ENCODE peak calls at places on chromosomes 11 and 22, in nine cellular contexts. Y, T, J, F, O, C, I, Z and M are unnamed samples.

GRCh38 chr11:132032555-132032954 is 662.1 kb downstream of the NTM start:
- DNase-seq in Y (no peak), T (no peak), J (no peak), F (peak), O (no peak), C (no peak), I (no peak), Z (peak), M (peak)

GRCh38 chr11:74479340-74480123 is 12.2 kb upstream of the KCNE3 start:
- DNase-seq in Y (no peak), T (no peak), J (no peak), F (no peak), O (no peak), C (no peak), I (no peak), Z (no peak), M (no peak)

GRCh38 chr11:126519653-126520573 is 164.4 kb downstream of the ST3GAL4 start:
- DNase-seq in Y (no peak), T (peak), J (no peak), F (no peak), O (no peak), C (no peak), I (peak), Z (no peak), M (no peak)

GRCh38 chr11:117684731-117685130 is 112.3 kb downstream of the DSCAML1 start:
- DNase-seq in Y (no peak), T (no peak), J (no peak), F (no peak), O (peak), C (no peak), I (no peak), Z (no peak), M (no peak)

GRCh38 chr11:5973530-5973929 is 5.2 kb upstream of the OR56A5 start:
- DNase-seq in Y (no peak), T (no peak), J (no peak), F (no peak), O (no peak), C (no peak), I (no peak), Z (no peak), M (no peak)

GRCh38 chr22:46373166-46373565 is 37.7 kb downstream of the TRMU start:
- DNase-seq in Y (no peak), T (no peak), J (no peak), F (no peak), O (no peak), C (no peak), I (no peak), Z (no peak), M (no peak)

GRCh38 chr11:122656073-122656630 is 630 bp downstream of the UBASH3B start:
- DNase-seq in Y (peak), T (peak), J (no peak), F (peak), O (peak), C (peak), I (peak), Z (peak), M (peak)

GRCh38 chr22:40285508-40285907 is 60.8 kb upstream of the ADSL start:
- DNase-seq in Y (no peak), T (no peak), J (no peak), F (no peak), O (no peak), C (no peak), I (no peak), Z (no peak), M (no peak)

GRCh38 chr22:41028841-41029240 is 63.6 kb upstream of the EP300 start:
- DNase-seq in Y (no peak), T (no peak), J (no peak), F (peak), O (no peak), C (no peak), I (no peak), Z (peak), M (peak)

GRCh38 chr22:18988958-18989357 is 52.9 kb upstream of the PRODH start:
- DNase-seq in Y (no peak), T (no peak), J (no peak), F (no peak), O (no peak), C (no peak), I (no peak), Z (no peak), M (no peak)

GRCh38 chr11:115409691-115410220 is 94.5 kb downstream of the CADM1 start:
- DNase-seq in Y (no peak), T (no peak), J (no peak), F (no peak), O (no peak), C (no peak), I (no peak), Z (peak), M (no peak)

GRCh38 chr11:75445315-75445953 is 12.4 kb upstream of the KLHL35 start:
- DNase-seq in Y (peak), T (peak), J (peak), F (peak), O (peak), C (peak), I (peak), Z (peak), M (peak)

GRCh38 chr11:59574467-59574866 is 41.1 kb downstream of the OSBP start:
- DNase-seq in Y (no peak), T (no peak), J (no peak), F (peak), O (no peak), C (no peak), I (no peak), Z (no peak), M (no peak)

GRCh38 chr22:36739185-36739584 is 35.6 kb upstream of the CACNG2 start:
- DNase-seq in Y (no peak), T (peak), J (no peak), F (no peak), O (no peak), C (no peak), I (no peak), Z (no peak), M (no peak)

GRCh38 chr11:119751281-119752060 is 22.5 kb upstream of the NECTIN1 start:
- DNase-seq in Y (no peak), T (no peak), J (no peak), F (no peak), O (no peak), C (no peak), I (peak), Z (no peak), M (no peak)

GRCh38 chr11:119754199-119754598 is 25.2 kb upstream of the NECTIN1 start:
- DNase-seq in Y (no peak), T (no peak), J (no peak), F (peak), O (no peak), C (no peak), I (no peak), Z (no peak), M (no peak)

GRCh38 chr11:119750056-119750455 is 21.1 kb upstream of the NECTIN1 start:
- DNase-seq in Y (no peak), T (peak), J (no peak), F (no peak), O (no peak), C (no peak), I (peak), Z (no peak), M (no peak)

GRCh38 chr11:119752946-119753345 is 23.9 kb upstream of the NECTIN1 start:
- DNase-seq in Y (no peak), T (no peak), J (no peak), F (peak), O (no peak), C (no peak), I (peak), Z (no peak), M (no peak)

GRCh38 chr11:119752324-119752723 is 23.3 kb upstream of the NECTIN1 start:
- DNase-seq in Y (no peak), T (no peak), J (no peak), F (no peak), O (no peak), C (no peak), I (peak), Z (no peak), M (no peak)
- H3K4me3 ChIP-seq in Y (no peak), T (no peak), J (no peak), F (no peak), O (no peak), C (no peak), I (no peak), Z (no peak), M (no peak)

DNA sequence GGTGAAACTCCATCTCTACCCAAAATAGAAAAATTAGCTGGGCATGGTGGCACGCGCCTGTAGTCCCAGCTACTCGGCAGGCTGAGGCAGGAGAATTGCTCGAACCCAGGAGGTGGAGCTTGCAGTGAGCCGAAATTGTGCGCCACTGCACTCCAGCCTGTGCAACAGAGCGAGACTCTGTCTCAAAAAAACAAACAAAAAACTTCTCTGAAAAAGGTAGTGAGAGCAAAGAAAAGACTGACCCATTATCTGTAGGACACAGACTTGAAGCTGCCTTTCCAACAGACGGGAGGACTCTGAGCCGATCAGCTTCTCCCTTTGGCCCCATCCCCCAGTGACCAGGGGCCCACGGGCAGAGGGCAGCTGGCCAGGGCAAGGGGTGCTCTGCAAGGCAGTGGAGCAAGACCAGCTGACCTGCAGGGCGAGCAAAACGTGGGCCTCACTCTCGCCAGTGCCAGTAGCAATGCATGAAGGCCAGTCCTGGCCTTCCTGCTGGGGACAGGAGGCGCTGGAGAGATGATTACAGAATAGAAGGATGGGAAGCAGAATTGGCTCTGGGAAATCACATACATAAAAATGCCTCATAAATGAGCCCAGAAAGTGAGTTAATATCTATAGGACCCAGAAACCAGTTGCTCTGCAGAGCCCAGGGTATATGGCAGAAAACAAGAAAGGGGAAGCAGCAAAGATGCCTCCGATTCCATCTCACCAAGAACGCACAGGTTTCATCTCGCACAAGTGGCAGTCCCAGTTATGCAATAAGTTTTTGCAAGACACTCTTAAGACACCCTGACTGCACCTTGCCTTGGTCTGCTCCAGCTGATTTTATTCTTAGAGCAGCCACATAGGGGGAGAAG is 2.8 kb downstream of the EHD1 start:
- DNase-seq in Y (no peak), T (no peak), J (no peak), F (no peak), O (no peak), C (no peak), I (no peak), Z (no peak), M (no peak)
- TF ChIP-seq CTCF in Y (no peak), T (no peak), J (peak), F (peak), O (no peak), C (no peak), I (no peak), Z (peak), M (no peak)

GRCh38 chr11:10900686-10901415 is 43.0 kb upstream of the ZBED5 start:
- DNase-seq in Y (no peak), T (no peak), J (no peak), F (peak), O (no peak), C (no peak), I (no peak), Z (no peak), M (no peak)
- H3K4me3 ChIP-seq in Y (no peak), T (no peak), J (no peak), F (peak), O (no peak), C (no peak), I (no peak), Z (no peak), M (no peak)

GRCh38 chr11:79434263-79434662 is 6.6 kb downstream of the TENM4 start:
- DNase-seq in Y (no peak), T (no peak), J (no peak), F (no peak), O (no peak), C (no peak), I (no peak), Z (no peak), M (no peak)
- TF ChIP-seq CTCF in Y (no peak), T (no peak), J (no peak), F (no peak), O (no peak), C (no peak), I (no peak), Z (no peak), M (no peak)

DNA sequence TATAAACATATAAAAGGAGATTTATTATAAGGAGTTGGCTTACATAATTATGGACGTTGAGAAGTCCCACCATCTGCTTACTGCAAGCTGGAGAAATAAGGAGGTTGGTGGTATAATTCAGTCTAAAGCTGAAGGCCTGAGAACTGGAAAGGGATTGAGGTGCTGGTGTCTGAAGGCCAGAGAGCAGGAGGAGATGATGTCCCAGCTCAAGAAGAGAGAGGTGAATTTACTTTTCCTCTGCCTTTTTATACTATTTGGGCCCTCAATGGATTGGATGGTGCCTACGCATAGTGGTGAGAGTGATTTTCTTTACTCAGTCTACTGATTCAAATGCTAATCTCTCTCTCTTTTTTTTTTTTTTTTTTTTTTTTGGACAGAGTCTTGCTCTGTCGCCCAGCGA is 1.3 kb upstream of the ZNF202 start:
- DNase-seq in Y (no peak), T (no peak), J (no peak), F (no peak), O (no peak), C (no peak), I (no peak), Z (no peak), M (no peak)
- H3K4me3 ChIP-seq in Y (peak), T (no peak), J (no peak), F (no peak), O (no peak), C (peak), I (no peak), Z (no peak), M (no peak)